ENCODE peak calls at places on chromosome 11, in ten cellular contexts. One of them, this sample, is unnamed. For H3K36me3, the result is how much of the 10 kb centered on the place peaks cover.

GRCh38 chr11:29022676-29023075 is 914.5 kb downstream of the METTL15 start:
- DNase-seq in brain microvascular endothelial cell: no peak
- DNase-seq in HAP-1: no peak
- DNase-seq in cardiac muscle cell: no peak
- DNase-seq in astrocyte: peak
- DNase-seq in tibial nerve: no peak
- DNase-seq in adipocyte: no peak
- DNase-seq in GM23248: peak
- DNase-seq in CD8-positive, alpha-beta memory T cell: no peak
- DNase-seq in neural progenitor cell: no peak
- DNase-seq in this sample: no peak

GRCh38 chr11:1409108-1409851 is 19.5 kb downstream of the BRSK2 start:
- DNase-seq in brain microvascular endothelial cell: no peak
- DNase-seq in HAP-1: no peak
- DNase-seq in cardiac muscle cell: no peak
- DNase-seq in astrocyte: no peak
- DNase-seq in tibial nerve: no peak
- DNase-seq in adipocyte: no peak
- DNase-seq in GM23248: no peak
- DNase-seq in CD8-positive, alpha-beta memory T cell: no peak
- DNase-seq in neural progenitor cell: no peak
- DNase-seq in this sample: no peak

GRCh38 chr11:89347071-89347470 is 144.1 kb downstream of the NOX4 start:
- DNase-seq in brain microvascular endothelial cell: peak
- DNase-seq in HAP-1: no peak
- DNase-seq in cardiac muscle cell: no peak
- DNase-seq in astrocyte: peak
- DNase-seq in tibial nerve: no peak
- DNase-seq in adipocyte: no peak
- DNase-seq in GM23248: no peak
- DNase-seq in CD8-positive, alpha-beta memory T cell: no peak
- DNase-seq in neural progenitor cell: no peak
- DNase-seq in this sample: no peak

GRCh38 chr11:61361237-61361636 is 445 bp downstream of the CYB561A3 start:
- DNase-seq in brain microvascular endothelial cell: no peak
- DNase-seq in HAP-1: no peak
- DNase-seq in cardiac muscle cell: no peak
- DNase-seq in astrocyte: no peak
- DNase-seq in tibial nerve: no peak
- DNase-seq in adipocyte: no peak
- DNase-seq in GM23248: no peak
- DNase-seq in CD8-positive, alpha-beta memory T cell: no peak
- DNase-seq in neural progenitor cell: no peak
- DNase-seq in this sample: no peak

GRCh38 chr11:85947431-85948272 is 92.5 kb downstream of the CCDC83 start:
- DNase-seq in brain microvascular endothelial cell: peak
- DNase-seq in HAP-1: no peak
- DNase-seq in cardiac muscle cell: no peak
- DNase-seq in astrocyte: peak
- DNase-seq in tibial nerve: no peak
- DNase-seq in adipocyte: peak
- DNase-seq in GM23248: peak
- DNase-seq in CD8-positive, alpha-beta memory T cell: no peak
- DNase-seq in neural progenitor cell: no peak
- DNase-seq in this sample: peak

GRCh38 chr11:114090225-114090624 is 30.7 kb downstream of the ZBTB16 start:
- DNase-seq in brain microvascular endothelial cell: no peak
- DNase-seq in HAP-1: no peak
- DNase-seq in cardiac muscle cell: no peak
- DNase-seq in astrocyte: no peak
- DNase-seq in tibial nerve: no peak
- DNase-seq in adipocyte: no peak
- DNase-seq in GM23248: no peak
- DNase-seq in CD8-positive, alpha-beta memory T cell: no peak
- DNase-seq in neural progenitor cell: no peak
- DNase-seq in this sample: no peak

GRCh38 chr11:76918941-76919386 is 58.2 kb downstream of the ACER3 start:
- DNase-seq in brain microvascular endothelial cell: peak
- DNase-seq in HAP-1: peak
- DNase-seq in cardiac muscle cell: peak
- DNase-seq in astrocyte: peak
- DNase-seq in tibial nerve: no peak
- DNase-seq in adipocyte: peak
- DNase-seq in GM23248: peak
- DNase-seq in CD8-positive, alpha-beta memory T cell: no peak
- DNase-seq in neural progenitor cell: peak
- DNase-seq in this sample: no peak

GRCh38 chr11:47302853-47303252 is 32.9 kb downstream of the MADD start:
- DNase-seq in brain microvascular endothelial cell: no peak
- DNase-seq in HAP-1: no peak
- DNase-seq in cardiac muscle cell: no peak
- DNase-seq in astrocyte: no peak
- DNase-seq in tibial nerve: no peak
- DNase-seq in adipocyte: no peak
- DNase-seq in GM23248: no peak
- DNase-seq in CD8-positive, alpha-beta memory T cell: no peak
- DNase-seq in neural progenitor cell: no peak
- DNase-seq in this sample: no peak

GRCh38 chr11:66880484-66881211 is 23.8 kb downstream of the LRFN4 start:
- DNase-seq in brain microvascular endothelial cell: no peak
- DNase-seq in HAP-1: no peak
- DNase-seq in cardiac muscle cell: peak
- DNase-seq in astrocyte: no peak
- DNase-seq in tibial nerve: no peak
- DNase-seq in adipocyte: no peak
- DNase-seq in GM23248: no peak
- DNase-seq in CD8-positive, alpha-beta memory T cell: no peak
- DNase-seq in neural progenitor cell: no peak
- DNase-seq in this sample: no peak

GRCh38 chr11:77171885-77172665 is 44.0 kb downstream of the MYO7A start:
- DNase-seq in brain microvascular endothelial cell: no peak
- DNase-seq in HAP-1: peak
- DNase-seq in cardiac muscle cell: peak
- DNase-seq in astrocyte: no peak
- DNase-seq in tibial nerve: no peak
- DNase-seq in adipocyte: no peak
- DNase-seq in GM23248: no peak
- DNase-seq in CD8-positive, alpha-beta memory T cell: no peak
- DNase-seq in neural progenitor cell: peak
- DNase-seq in this sample: no peak

GRCh38 chr11:61679301-61679700 is 890 bp upstream of the DAGLA start:
- DNase-seq in brain microvascular endothelial cell: no peak
- DNase-seq in HAP-1: no peak
- DNase-seq in cardiac muscle cell: no peak
- DNase-seq in astrocyte: no peak
- DNase-seq in tibial nerve: no peak
- DNase-seq in adipocyte: no peak
- DNase-seq in GM23248: peak
- DNase-seq in CD8-positive, alpha-beta memory T cell: no peak
- DNase-seq in neural progenitor cell: peak
- DNase-seq in this sample: peak

DNA sequence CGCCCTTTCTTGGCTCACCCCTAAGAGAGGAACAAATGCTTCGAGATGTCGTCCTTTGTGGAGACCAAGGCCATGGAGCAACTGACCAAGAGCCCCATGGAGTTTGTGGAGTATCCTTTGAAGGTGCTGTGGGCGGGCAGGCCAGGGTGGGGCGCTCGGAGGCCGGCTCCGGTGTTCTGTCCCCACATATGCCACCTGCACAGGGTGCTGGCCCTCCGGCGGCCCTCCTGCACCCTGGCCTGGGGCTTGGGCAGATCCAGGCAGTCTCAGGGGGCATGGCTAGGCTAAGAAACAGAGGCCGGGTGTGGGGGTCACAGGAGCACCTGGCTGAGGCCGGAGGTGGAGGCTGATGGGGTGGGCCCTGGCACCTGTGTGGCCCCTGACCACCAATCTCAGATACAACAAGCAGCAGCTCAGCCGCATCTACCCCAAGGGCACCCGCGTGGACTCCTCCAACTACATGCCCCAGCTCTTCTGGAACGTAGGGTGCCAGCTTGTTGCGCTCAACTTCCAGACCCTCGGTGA is 10.3 kb downstream of the PLCB3 start:
- DNase-seq in brain microvascular endothelial cell: no peak
- DNase-seq in HAP-1: no peak
- DNase-seq in cardiac muscle cell: no peak
- DNase-seq in astrocyte: no peak
- DNase-seq in tibial nerve: no peak
- DNase-seq in adipocyte: no peak
- DNase-seq in GM23248: no peak
- DNase-seq in CD8-positive, alpha-beta memory T cell: no peak
- DNase-seq in neural progenitor cell: no peak
- DNase-seq in this sample: no peak
- H3K36me3 ChIP-seq in brain microvascular endothelial cell: half or more
- H3K36me3 ChIP-seq in HAP-1: half or more
- H3K36me3 ChIP-seq in cardiac muscle cell: under half
- H3K36me3 ChIP-seq in astrocyte: under half
- H3K36me3 ChIP-seq in tibial nerve: half or more
- H3K36me3 ChIP-seq in adipocyte: half or more
- H3K36me3 ChIP-seq in GM23248: under half
- H3K36me3 ChIP-seq in CD8-positive, alpha-beta memory T cell: under half
- H3K36me3 ChIP-seq in neural progenitor cell: under half
- H3K36me3 ChIP-seq in this sample: under half

GRCh38 chr11:45905095-45905494 is 2.0 kb downstream of the FREY1 start:
- DNase-seq in brain microvascular endothelial cell: no peak
- DNase-seq in HAP-1: no peak
- DNase-seq in cardiac muscle cell: no peak
- DNase-seq in astrocyte: no peak
- DNase-seq in tibial nerve: no peak
- DNase-seq in adipocyte: no peak
- DNase-seq in GM23248: no peak
- DNase-seq in CD8-positive, alpha-beta memory T cell: no peak
- DNase-seq in neural progenitor cell: no peak
- DNase-seq in this sample: no peak

GRCh38 chr11:45901646-45902045 is 5.4 kb downstream of the FREY1 start:
- DNase-seq in brain microvascular endothelial cell: no peak
- DNase-seq in HAP-1: no peak
- DNase-seq in cardiac muscle cell: no peak
- DNase-seq in astrocyte: no peak
- DNase-seq in tibial nerve: no peak
- DNase-seq in adipocyte: no peak
- DNase-seq in GM23248: no peak
- DNase-seq in CD8-positive, alpha-beta memory T cell: no peak
- DNase-seq in neural progenitor cell: no peak
- DNase-seq in this sample: no peak

GRCh38 chr11:45904309-45904915 is 2.7 kb downstream of the FREY1 start:
- DNase-seq in brain microvascular endothelial cell: no peak
- DNase-seq in HAP-1: no peak
- DNase-seq in cardiac muscle cell: no peak
- DNase-seq in astrocyte: no peak
- DNase-seq in tibial nerve: no peak
- DNase-seq in adipocyte: no peak
- DNase-seq in GM23248: no peak
- DNase-seq in CD8-positive, alpha-beta memory T cell: no peak
- DNase-seq in neural progenitor cell: no peak
- DNase-seq in this sample: no peak

GRCh38 chr11:45900916-45901617 is 6.0 kb downstream of the FREY1 start:
- DNase-seq in brain microvascular endothelial cell: no peak
- DNase-seq in HAP-1: no peak
- DNase-seq in cardiac muscle cell: no peak
- DNase-seq in astrocyte: no peak
- DNase-seq in tibial nerve: no peak
- DNase-seq in adipocyte: peak
- DNase-seq in GM23248: peak
- DNase-seq in CD8-positive, alpha-beta memory T cell: no peak
- DNase-seq in neural progenitor cell: peak
- DNase-seq in this sample: peak

DNA sequence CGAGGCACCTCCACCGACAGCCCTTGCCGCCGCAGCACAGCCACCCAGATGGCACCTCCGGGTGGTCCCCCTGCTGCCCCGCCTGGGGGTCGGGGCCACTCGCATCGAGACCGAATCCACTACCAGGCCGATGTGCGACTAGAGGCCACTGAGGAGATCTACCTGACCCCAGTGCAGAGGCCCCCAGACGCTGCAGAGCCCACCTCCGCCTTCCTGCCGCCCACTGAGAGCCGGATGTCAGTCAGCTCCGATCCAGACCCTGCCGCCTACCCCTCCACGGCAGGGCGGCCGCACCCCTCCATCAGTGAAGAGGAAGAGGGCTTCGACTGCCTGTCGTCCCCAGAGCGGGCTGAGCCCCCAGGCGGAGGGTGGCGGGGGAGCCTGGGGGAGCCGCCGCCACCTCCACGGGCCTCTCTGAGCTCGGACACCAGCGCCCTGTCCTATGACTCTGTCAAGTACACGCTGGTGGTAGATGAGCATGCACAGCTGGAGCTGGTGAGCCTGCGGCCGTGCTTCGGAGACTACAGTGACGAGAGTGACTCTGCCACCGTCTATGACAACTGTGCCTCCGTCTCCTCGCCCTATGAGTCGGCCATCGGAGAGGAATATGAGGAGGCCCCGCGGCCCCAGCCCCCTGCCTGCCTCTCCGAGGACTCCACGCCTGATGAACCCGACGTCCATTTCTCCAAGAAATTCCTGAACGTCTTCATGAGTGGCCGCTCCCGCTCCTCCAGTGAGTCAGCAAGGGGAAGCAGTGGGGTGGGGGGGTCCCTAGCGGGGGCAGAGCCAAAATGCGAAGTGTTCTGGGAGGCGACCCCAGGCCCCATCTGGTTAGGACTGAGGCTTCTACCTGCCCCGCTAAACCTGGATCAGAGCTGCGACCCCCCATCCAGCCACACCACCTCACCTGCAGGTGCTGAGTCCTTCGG is 4.4 kb downstream of the FREY1 start:
- DNase-seq in brain microvascular endothelial cell: no peak
- DNase-seq in HAP-1: no peak
- DNase-seq in cardiac muscle cell: no peak
- DNase-seq in astrocyte: no peak
- DNase-seq in tibial nerve: no peak
- DNase-seq in adipocyte: no peak
- DNase-seq in GM23248: no peak
- DNase-seq in CD8-positive, alpha-beta memory T cell: no peak
- DNase-seq in neural progenitor cell: no peak
- DNase-seq in this sample: no peak
- H3K36me3 ChIP-seq in brain microvascular endothelial cell: under half
- H3K36me3 ChIP-seq in HAP-1: under half
- H3K36me3 ChIP-seq in cardiac muscle cell: under half
- H3K36me3 ChIP-seq in astrocyte: under half
- H3K36me3 ChIP-seq in tibial nerve: under half
- H3K36me3 ChIP-seq in adipocyte: under half
- H3K36me3 ChIP-seq in GM23248: under half
- H3K36me3 ChIP-seq in CD8-positive, alpha-beta memory T cell: under half
- H3K36me3 ChIP-seq in neural progenitor cell: under half
- H3K36me3 ChIP-seq in this sample: under half

GRCh38 chr11:65654375-65655349 is 8.1 kb downstream of the RELA start:
- DNase-seq in brain microvascular endothelial cell: no peak
- DNase-seq in HAP-1: no peak
- DNase-seq in cardiac muscle cell: no peak
- DNase-seq in astrocyte: no peak
- DNase-seq in tibial nerve: no peak
- DNase-seq in adipocyte: no peak
- DNase-seq in GM23248: no peak
- DNase-seq in CD8-positive, alpha-beta memory T cell: no peak
- DNase-seq in neural progenitor cell: no peak
- DNase-seq in this sample: no peak
- H3K36me3 ChIP-seq in brain microvascular endothelial cell: half or more
- H3K36me3 ChIP-seq in HAP-1: half or more
- H3K36me3 ChIP-seq in cardiac muscle cell: under half
- H3K36me3 ChIP-seq in astrocyte: under half
- H3K36me3 ChIP-seq in tibial nerve: half or more
- H3K36me3 ChIP-seq in adipocyte: half or more
- H3K36me3 ChIP-seq in GM23248: under half
- H3K36me3 ChIP-seq in CD8-positive, alpha-beta memory T cell: half or more
- H3K36me3 ChIP-seq in neural progenitor cell: under half
- H3K36me3 ChIP-seq in this sample: under half

GRCh38 chr11:88329563-88330250 is 7.8 kb downstream of the CTSC start:
- DNase-seq in brain microvascular endothelial cell: no peak
- DNase-seq in HAP-1: peak
- DNase-seq in cardiac muscle cell: no peak
- DNase-seq in astrocyte: no peak
- DNase-seq in tibial nerve: no peak
- DNase-seq in adipocyte: no peak
- DNase-seq in GM23248: no peak
- DNase-seq in CD8-positive, alpha-beta memory T cell: no peak
- DNase-seq in neural progenitor cell: no peak
- DNase-seq in this sample: no peak
- H3K36me3 ChIP-seq in brain microvascular endothelial cell: under half
- H3K36me3 ChIP-seq in HAP-1: under half
- H3K36me3 ChIP-seq in cardiac muscle cell: under half
- H3K36me3 ChIP-seq in astrocyte: under half
- H3K36me3 ChIP-seq in tibial nerve: under half
- H3K36me3 ChIP-seq in adipocyte: half or more
- H3K36me3 ChIP-seq in GM23248: under half
- H3K36me3 ChIP-seq in CD8-positive, alpha-beta memory T cell: under half
- H3K36me3 ChIP-seq in neural progenitor cell: under half
- H3K36me3 ChIP-seq in this sample: under half